ENCODE peak calls at places on chromosomes 7 and 10, in six cellular contexts. One of them, this sample, is unnamed.

GRCh38 chr7:124712017-124712416 is 53.6 kb downstream of the GPR37 start:
- DNase-seq in IMR-90: no peak
- DNase-seq in H9: no peak
- DNase-seq in mesenchymal stem cell: no peak
- DNase-seq in trophoblast cell: no peak
- DNase-seq in H1: no peak
- DNase-seq in this sample: no peak

GRCh38 chr7:98617051-98617959 is at the start of gene NPTX2:
- DNase-seq in IMR-90: no peak
- DNase-seq in H9: peak; percentile 85
- DNase-seq in mesenchymal stem cell: no peak
- DNase-seq in trophoblast cell: no peak
- DNase-seq in H1: no peak
- DNase-seq in this sample: peak; percentile 73

GRCh38 chr10:60611291-60611747 is 167.0 kb upstream of the CDK1 start:
- DNase-seq in IMR-90: peak; percentile 71
- DNase-seq in H9: peak; percentile 34
- DNase-seq in mesenchymal stem cell: peak; percentile 35
- DNase-seq in trophoblast cell: peak; percentile 93
- DNase-seq in H1: no peak
- DNase-seq in this sample: no peak

GRCh38 chr10:129942936-129943724 is 20.9 kb downstream of the EBF3 start:
- DNase-seq in IMR-90: no peak
- DNase-seq in H9: no peak
- DNase-seq in mesenchymal stem cell: no peak
- DNase-seq in trophoblast cell: no peak
- DNase-seq in H1: no peak
- DNase-seq in this sample: no peak

GRCh38 chr10:25724241-25724640 is 209.8 kb upstream of the MYO3A start:
- DNase-seq in IMR-90: no peak
- DNase-seq in H9: no peak
- DNase-seq in mesenchymal stem cell: no peak
- DNase-seq in trophoblast cell: no peak
- DNase-seq in H1: no peak
- DNase-seq in this sample: no peak

GRCh38 chr10:23442936-23443335 is 4.1 kb downstream of the OTUD1 start:
- DNase-seq in IMR-90: peak; percentile 62
- DNase-seq in H9: no peak
- DNase-seq in mesenchymal stem cell: no peak
- DNase-seq in trophoblast cell: no peak
- DNase-seq in H1: no peak
- DNase-seq in this sample: no peak

GRCh38 chr7:122304604-122304975 is at the start of gene FEZF1:
- DNase-seq in IMR-90: no peak
- DNase-seq in H9: peak; percentile 77
- DNase-seq in mesenchymal stem cell: no peak
- DNase-seq in trophoblast cell: no peak
- DNase-seq in H1: no peak
- DNase-seq in this sample: peak; percentile 84

GRCh38 chr7:116045532-116045931 is 15.0 kb upstream of the TFEC start:
- DNase-seq in IMR-90: no peak
- DNase-seq in H9: no peak
- DNase-seq in mesenchymal stem cell: no peak
- DNase-seq in trophoblast cell: no peak
- DNase-seq in H1: no peak
- DNase-seq in this sample: no peak

GRCh38 chr10:49253340-49253739 is 45.6 kb upstream of the C10orf71 start:
- DNase-seq in IMR-90: no peak
- DNase-seq in H9: no peak
- DNase-seq in mesenchymal stem cell: no peak
- DNase-seq in trophoblast cell: no peak
- DNase-seq in H1: no peak
- DNase-seq in this sample: no peak

GRCh38 chr10:11444148-11444516 is 167.3 kb downstream of the USP6NL start:
- DNase-seq in IMR-90: no peak
- DNase-seq in H9: peak; percentile 33
- DNase-seq in mesenchymal stem cell: no peak
- DNase-seq in trophoblast cell: no peak
- DNase-seq in H1: no peak
- DNase-seq in this sample: no peak

GRCh38 chr7:25726682-25727357 is 425.2 kb upstream of the NFE2L3 start:
- DNase-seq in IMR-90: no peak
- DNase-seq in H9: no peak
- DNase-seq in mesenchymal stem cell: no peak
- DNase-seq in trophoblast cell: no peak
- DNase-seq in H1: no peak
- DNase-seq in this sample: no peak

GRCh38 chr10:58266826-58267712 is 625 bp downstream of the IPMK start:
- DNase-seq in IMR-90: peak; percentile 59
- DNase-seq in H9: peak; percentile 52
- DNase-seq in mesenchymal stem cell: peak; percentile 86
- DNase-seq in trophoblast cell: peak; percentile 85
- DNase-seq in H1: no peak
- DNase-seq in this sample: peak; percentile 30

GRCh38 chr10:14056545-14057332 is 274.0 kb downstream of the FRMD4A start:
- DNase-seq in IMR-90: peak; percentile 97
- DNase-seq in H9: peak; percentile 43
- DNase-seq in mesenchymal stem cell: peak; percentile 93
- DNase-seq in trophoblast cell: peak; percentile 60
- DNase-seq in H1: peak; percentile 5
- DNase-seq in this sample: no peak

GRCh38 chr7:151010307-151011096 is 13.8 kb downstream of the ATG9B start:
- DNase-seq in IMR-90: peak; percentile 23
- DNase-seq in H9: peak; percentile 49
- DNase-seq in mesenchymal stem cell: peak; percentile 71
- DNase-seq in trophoblast cell: no peak
- DNase-seq in H1: no peak
- DNase-seq in this sample: no peak

GRCh38 chr10:78044179-78044578 is 10.5 kb downstream of the RPS24 start:
- DNase-seq in IMR-90: no peak
- DNase-seq in H9: no peak
- DNase-seq in mesenchymal stem cell: no peak
- DNase-seq in trophoblast cell: no peak
- DNase-seq in H1: no peak
- DNase-seq in this sample: no peak

GRCh38 chr7:52079726-52080125 is 763.1 kb upstream of the COBL start:
- DNase-seq in IMR-90: no peak
- DNase-seq in H9: no peak
- DNase-seq in mesenchymal stem cell: no peak
- DNase-seq in trophoblast cell: no peak
- DNase-seq in H1: no peak
- DNase-seq in this sample: no peak

GRCh38 chr7:52085610-52086009 is 769.0 kb upstream of the COBL start:
- DNase-seq in IMR-90: no peak
- DNase-seq in H9: peak; percentile 62
- DNase-seq in mesenchymal stem cell: no peak
- DNase-seq in trophoblast cell: no peak
- DNase-seq in H1: peak; percentile 44
- DNase-seq in this sample: no peak

GRCh38 chr7:52077571-52077970 is 761.0 kb upstream of the COBL start:
- DNase-seq in IMR-90: no peak
- DNase-seq in H9: no peak
- DNase-seq in mesenchymal stem cell: no peak
- DNase-seq in trophoblast cell: no peak
- DNase-seq in H1: no peak
- DNase-seq in this sample: no peak

GRCh38 chr7:52080493-52080892 is 763.9 kb upstream of the COBL start:
- DNase-seq in IMR-90: no peak
- DNase-seq in H9: no peak
- DNase-seq in mesenchymal stem cell: peak; percentile 2
- DNase-seq in trophoblast cell: no peak
- DNase-seq in H1: no peak
- DNase-seq in this sample: no peak
- H3K14ac ChIP-seq in IMR-90: no peak overlapping the region
- H3K14ac ChIP-seq in H9: no peak overlapping the region
- H3K14ac ChIP-seq in mesenchymal stem cell: no peak overlapping the region
- H3K14ac ChIP-seq in trophoblast cell: no peak overlapping the region
- H3K14ac ChIP-seq in H1: no peak overlapping the region
- H3K14ac ChIP-seq in this sample: no peak overlapping the region

DNA sequence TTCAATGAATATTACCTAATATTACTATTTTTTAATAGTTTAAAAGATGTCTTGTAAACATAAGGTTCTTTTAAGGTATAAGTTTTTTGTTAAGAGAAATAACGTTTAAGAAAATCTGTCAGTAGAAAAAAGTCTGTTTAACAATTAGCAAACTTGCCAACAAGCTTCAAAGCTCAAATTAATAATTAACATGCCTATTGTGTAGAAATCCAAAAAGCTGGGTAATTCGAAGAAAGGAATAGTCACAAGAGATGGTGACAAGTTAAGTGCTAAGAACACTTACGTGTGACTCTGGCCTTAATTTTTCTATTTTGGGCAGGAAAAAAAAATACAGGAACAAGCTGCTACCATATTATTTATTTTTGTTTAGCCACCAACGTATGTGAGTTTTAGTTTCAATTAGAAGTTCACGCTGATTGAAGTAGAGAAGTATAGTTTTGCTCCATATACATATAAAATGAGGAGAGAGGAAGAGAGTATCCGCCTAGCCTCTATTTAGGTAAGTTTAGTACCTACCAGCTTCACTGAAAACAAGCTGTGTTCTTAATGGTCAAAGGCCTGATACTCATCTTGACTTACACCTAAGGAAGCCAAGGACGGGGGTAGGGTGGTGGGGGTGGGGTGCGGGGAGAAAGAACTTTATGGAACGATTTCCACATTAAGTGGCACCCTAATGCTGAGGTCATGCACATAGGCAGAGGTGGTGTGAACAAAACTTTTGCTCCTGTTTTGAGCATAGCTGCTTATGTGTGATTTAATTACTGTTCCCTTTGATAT is 43.4 kb upstream of the AGBL3 start:
- DNase-seq in IMR-90: no peak
- DNase-seq in H9: no peak
- DNase-seq in mesenchymal stem cell: no peak
- DNase-seq in trophoblast cell: no peak
- DNase-seq in H1: no peak
- DNase-seq in this sample: no peak
- H3K27ac ChIP-seq in IMR-90: no peak overlapping the region
- H3K27ac ChIP-seq in H9: no peak overlapping the region
- H3K27ac ChIP-seq in mesenchymal stem cell: no peak overlapping the region
- H3K27ac ChIP-seq in trophoblast cell: peak overlapping the region; percentile 24
- H3K27ac ChIP-seq in H1: no peak overlapping the region
- H3K27ac ChIP-seq in this sample: no peak overlapping the region

GRCh38 chr7:140669352-140669751 is 3.4 kb upstream of the ADCK2 start:
- DNase-seq in IMR-90: no peak
- DNase-seq in H9: no peak
- DNase-seq in mesenchymal stem cell: no peak
- DNase-seq in trophoblast cell: no peak
- DNase-seq in H1: no peak
- DNase-seq in this sample: no peak

GRCh38 chr7:140670343-140670935 is 2.3 kb upstream of the ADCK2 start:
- DNase-seq in IMR-90: no peak
- DNase-seq in H9: no peak
- DNase-seq in mesenchymal stem cell: no peak
- DNase-seq in trophoblast cell: no peak
- DNase-seq in H1: no peak
- DNase-seq in this sample: no peak

GRCh38 chr7:140668641-140669040 is 4.1 kb upstream of the ADCK2 start:
- DNase-seq in IMR-90: no peak
- DNase-seq in H9: no peak
- DNase-seq in mesenchymal stem cell: no peak
- DNase-seq in trophoblast cell: no peak
- DNase-seq in H1: no peak
- DNase-seq in this sample: no peak

GRCh38 chr7:140671966-140672365 is 779 bp upstream of the ADCK2 start:
- DNase-seq in IMR-90: no peak
- DNase-seq in H9: peak; percentile 48
- DNase-seq in mesenchymal stem cell: no peak
- DNase-seq in trophoblast cell: no peak
- DNase-seq in H1: no peak
- DNase-seq in this sample: no peak

DNA sequence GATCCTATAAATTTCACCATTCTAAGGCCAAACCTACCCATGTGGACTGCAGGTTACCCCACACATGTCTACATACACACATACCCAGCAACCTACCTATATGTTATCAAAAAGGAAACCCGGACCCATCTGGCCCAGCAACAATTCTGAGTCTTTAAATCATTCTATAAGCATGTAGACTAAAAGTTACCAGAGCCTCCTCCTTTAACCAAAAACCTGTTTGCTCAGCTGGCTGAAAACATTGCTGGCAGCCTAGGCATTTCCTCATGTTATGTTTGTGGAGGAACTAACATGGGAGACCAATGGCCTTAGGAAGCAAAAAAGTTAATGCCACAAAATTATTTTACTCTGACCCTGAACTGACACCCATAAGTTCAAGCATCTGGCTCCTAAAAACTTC is 5.3 kb upstream of the ADCK2 start:
- DNase-seq in IMR-90: no peak
- DNase-seq in H9: no peak
- DNase-seq in mesenchymal stem cell: no peak
- DNase-seq in trophoblast cell: peak; percentile 80
- DNase-seq in H1: no peak
- DNase-seq in this sample: no peak
- H3K14ac ChIP-seq in IMR-90: no peak overlapping the region
- H3K14ac ChIP-seq in H9: no peak overlapping the region
- H3K14ac ChIP-seq in mesenchymal stem cell: no peak overlapping the region
- H3K14ac ChIP-seq in trophoblast cell: no peak overlapping the region
- H3K14ac ChIP-seq in H1: no peak overlapping the region
- H3K14ac ChIP-seq in this sample: no peak overlapping the region

DNA sequence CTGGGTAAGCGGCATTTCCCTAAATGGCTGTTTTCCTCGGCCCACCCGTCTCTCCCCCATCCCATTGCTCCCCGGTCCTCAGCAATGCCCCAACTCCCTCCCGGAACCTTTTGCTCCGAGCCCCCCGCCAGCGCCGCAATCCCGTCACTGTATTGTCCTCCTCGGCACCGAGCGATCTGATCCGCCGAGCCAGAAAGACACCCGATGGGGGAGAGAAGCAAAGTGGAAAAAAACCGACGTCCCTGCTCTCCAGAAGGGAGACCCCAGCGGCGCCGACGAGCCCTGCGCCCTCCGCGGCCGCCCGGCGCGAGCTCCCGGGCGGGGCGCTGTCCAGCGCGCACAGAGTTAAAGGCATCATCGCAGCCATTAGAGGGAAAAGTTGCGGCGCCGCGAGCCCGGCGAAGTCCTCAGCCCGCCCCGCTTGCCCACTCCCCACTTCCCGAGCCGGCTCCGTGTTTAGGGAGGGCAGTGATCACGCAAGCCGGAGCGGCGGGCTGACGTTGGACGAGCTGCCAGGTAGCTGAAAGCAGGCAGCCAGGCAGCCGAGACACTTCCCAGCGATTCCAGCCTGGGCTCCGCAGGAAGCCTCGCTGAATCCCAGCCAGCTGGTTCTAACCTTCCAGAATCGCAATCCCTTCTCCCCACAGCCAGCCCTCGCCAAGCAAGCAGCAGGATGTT is at the start of gene VSTM2A:
- DNase-seq in IMR-90: no peak
- DNase-seq in H9: peak; percentile 75
- DNase-seq in mesenchymal stem cell: no peak
- DNase-seq in trophoblast cell: no peak
- DNase-seq in H1: no peak
- DNase-seq in this sample: peak; percentile 72
- H3K27ac ChIP-seq in IMR-90: no peak within 1 kb of the TSS
- H3K27ac ChIP-seq in H9: no peak within 1 kb of the TSS
- H3K27ac ChIP-seq in mesenchymal stem cell: no peak within 1 kb of the TSS
- H3K27ac ChIP-seq in trophoblast cell: no peak within 1 kb of the TSS
- H3K27ac ChIP-seq in H1: no peak within 1 kb of the TSS
- H3K27ac ChIP-seq in this sample: no peak within 1 kb of the TSS

This sample was measured in neuronal stem cell.